ENCODE peak calls at places on chromosome 17, in six cellular contexts. One of them, this sample, is unnamed.

GRCh38 chr17:28551421-28552186 is 820 bp downstream of the UNC119 start:
- DNase-seq in HepG2: no peak
- DNase-seq in SK-N-SH: no peak
- DNase-seq in H1: no peak
- DNase-seq in HCT116: no peak
- DNase-seq in K562: no peak
- DNase-seq in this sample: peak; percentile 65

GRCh38 chr17:17712268-17712924 is 31.1 kb downstream of the RAI1 start:
- DNase-seq in HepG2: no peak
- DNase-seq in HCT116: no peak
- DNase-seq in K562: no peak
- DNase-seq in H1: no peak
- DNase-seq in SK-N-SH: no peak
- DNase-seq in this sample: no peak

GRCh38 chr17:74851612-74852236 is 8.0 kb downstream of the GRIN2C start:
- DNase-seq in HepG2: no peak
- DNase-seq in H1: no peak
- DNase-seq in HCT116: no peak
- DNase-seq in K562: no peak
- DNase-seq in SK-N-SH: no peak
- DNase-seq in this sample: no peak

GRCh38 chr17:49146620-49147306 is 14.2 kb downstream of the B4GALNT2 start:
- DNase-seq in K562: no peak
- DNase-seq in HCT116: peak; percentile 84
- DNase-seq in HepG2: peak; percentile 65
- DNase-seq in SK-N-SH: no peak
- DNase-seq in H1: no peak
- DNase-seq in this sample: no peak

GRCh38 chr17:44688675-44689491 is 693 bp downstream of the CCDC43 start:
- DNase-seq in K562: no peak
- DNase-seq in H1: no peak
- DNase-seq in HCT116: no peak
- DNase-seq in HepG2: peak; percentile 22
- DNase-seq in SK-N-SH: no peak
- DNase-seq in this sample: no peak

GRCh38 chr17:51005768-51006167 is 114.9 kb downstream of the SPAG9 start:
- DNase-seq in HepG2: no peak
- DNase-seq in HCT116: no peak
- DNase-seq in K562: no peak
- DNase-seq in SK-N-SH: no peak
- DNase-seq in H1: no peak
- DNase-seq in this sample: no peak

GRCh38 chr17:12118617-12119016 is 97.9 kb downstream of the MAP2K4 start:
- DNase-seq in H1: no peak
- DNase-seq in SK-N-SH: no peak
- DNase-seq in HepG2: no peak
- DNase-seq in HCT116: no peak
- DNase-seq in K562: no peak
- DNase-seq in this sample: no peak

GRCh38 chr17:68740555-68741447 is 139.6 kb upstream of the FAM20A start:
- DNase-seq in SK-N-SH: no peak
- DNase-seq in H1: no peak
- DNase-seq in K562: no peak
- DNase-seq in HCT116: no peak
- DNase-seq in HepG2: no peak
- DNase-seq in this sample: no peak

GRCh38 chr17:65629234-65629690 is 67.8 kb upstream of the AXIN2 start:
- DNase-seq in H1: no peak
- DNase-seq in HepG2: no peak
- DNase-seq in K562: no peak
- DNase-seq in SK-N-SH: no peak
- DNase-seq in HCT116: no peak
- DNase-seq in this sample: no peak

GRCh38 chr17:21381076-21381706 is 5.0 kb downstream of the KCNJ12 start:
- DNase-seq in HCT116: no peak
- DNase-seq in H1: no peak
- DNase-seq in SK-N-SH: no peak
- DNase-seq in K562: no peak
- DNase-seq in HepG2: no peak
- DNase-seq in this sample: no peak

GRCh38 chr17:49494937-49495841 is at the start of gene NGFR:
- DNase-seq in HCT116: no peak
- DNase-seq in HepG2: no peak
- DNase-seq in H1: no peak
- DNase-seq in SK-N-SH: peak; percentile 96
- DNase-seq in K562: peak; percentile 90
- DNase-seq in this sample: peak; percentile 92

GRCh38 chr17:50170662-50171370 is 5.0 kb downstream of the SGCA start:
- DNase-seq in HepG2: no peak
- DNase-seq in K562: no peak
- DNase-seq in H1: no peak
- DNase-seq in HCT116: no peak
- DNase-seq in SK-N-SH: no peak
- DNase-seq in this sample: no peak

GRCh38 chr17:61340431-61340830 is 59.2 kb upstream of the TBX2 start:
- DNase-seq in HCT116: no peak
- DNase-seq in H1: no peak
- DNase-seq in SK-N-SH: no peak
- DNase-seq in HepG2: no peak
- DNase-seq in K562: no peak
- DNase-seq in this sample: no peak

GRCh38 chr17:7610641-7611040 is 4.1 kb downstream of the FXR2 start:
- DNase-seq in HCT116: no peak
- DNase-seq in HepG2: no peak
- DNase-seq in K562: no peak
- DNase-seq in SK-N-SH: no peak
- DNase-seq in H1: no peak
- DNase-seq in this sample: no peak

GRCh38 chr17:32755045-32755805 is 121.7 kb downstream of the MYO1D start:
- DNase-seq in SK-N-SH: peak; percentile 66
- DNase-seq in HCT116: peak; percentile 52
- DNase-seq in HepG2: peak; percentile 69
- DNase-seq in H1: no peak
- DNase-seq in K562: peak; percentile 51
- DNase-seq in this sample: peak; percentile 71

GRCh38 chr17:77096570-77097214 is 44.1 kb upstream of the SEC14L1 start:
- DNase-seq in SK-N-SH: peak; percentile 50
- DNase-seq in HCT116: peak; percentile 28
- DNase-seq in H1: no peak
- DNase-seq in K562: no peak
- DNase-seq in HepG2: peak; percentile 41
- DNase-seq in this sample: no peak

GRCh38 chr17:74697477-74697876 is 15.2 kb downstream of the CD300LF start:
- DNase-seq in H1: no peak
- DNase-seq in SK-N-SH: no peak
- DNase-seq in HepG2: no peak
- DNase-seq in HCT116: no peak
- DNase-seq in K562: no peak
- DNase-seq in this sample: no peak

GRCh38 chr17:82876602-82877391 is 37.0 kb upstream of the ZNF750 start:
- DNase-seq in H1: no peak
- DNase-seq in HCT116: peak; percentile 49
- DNase-seq in K562: peak; percentile 89
- DNase-seq in SK-N-SH: peak; percentile 88
- DNase-seq in HepG2: peak; percentile 65
- DNase-seq in this sample: peak; percentile 93

GRCh38 chr17:16250635-16251034 is 33.6 kb downstream of the PIGL start:
- DNase-seq in HepG2: peak; percentile 70
- DNase-seq in K562: no peak
- DNase-seq in H1: no peak
- DNase-seq in HCT116: no peak
- DNase-seq in SK-N-SH: no peak
- DNase-seq in this sample: no peak

GRCh38 chr17:48463531-48463930 is 33.5 kb upstream of the SKAP1 start:
- DNase-seq in H1: no peak
- DNase-seq in HepG2: no peak
- DNase-seq in K562: no peak
- DNase-seq in HCT116: no peak
- DNase-seq in SK-N-SH: no peak
- DNase-seq in this sample: no peak

GRCh38 chr17:82245144-82246039 is 16.6 kb downstream of the SLC16A3 start:
- DNase-seq in HepG2: no peak
- DNase-seq in SK-N-SH: no peak
- DNase-seq in HCT116: no peak
- DNase-seq in H1: no peak
- DNase-seq in K562: no peak
- DNase-seq in this sample: no peak

GRCh38 chr17:83056583-83057396 is 22.6 kb upstream of the METRNL start:
- DNase-seq in HCT116: no peak
- DNase-seq in K562: no peak
- DNase-seq in H1: no peak
- DNase-seq in HepG2: no peak
- DNase-seq in SK-N-SH: peak; percentile 23
- DNase-seq in this sample: no peak

GRCh38 chr17:45381001-45381400 is 51.7 kb downstream of the ARHGAP27 start:
- DNase-seq in SK-N-SH: no peak
- DNase-seq in HCT116: no peak
- DNase-seq in H1: no peak
- DNase-seq in HepG2: no peak
- DNase-seq in K562: no peak
- DNase-seq in this sample: no peak

GRCh38 chr17:38717139-38717745 is 12.2 kb downstream of the MLLT6 start:
- DNase-seq in H1: no peak
- DNase-seq in HCT116: no peak
- DNase-seq in SK-N-SH: no peak
- DNase-seq in HepG2: no peak
- DNase-seq in K562: no peak
- DNase-seq in this sample: no peak

GRCh38 chr17:38712593-38712992 is 7.5 kb downstream of the MLLT6 start:
- DNase-seq in HCT116: no peak
- DNase-seq in H1: no peak
- DNase-seq in SK-N-SH: no peak
- DNase-seq in K562: no peak
- DNase-seq in HepG2: no peak
- DNase-seq in this sample: no peak

GRCh38 chr17:38713456-38713855 is 8.4 kb downstream of the MLLT6 start:
- DNase-seq in H1: no peak
- DNase-seq in HepG2: no peak
- DNase-seq in K562: no peak
- DNase-seq in HCT116: no peak
- DNase-seq in SK-N-SH: no peak
- DNase-seq in this sample: no peak

GRCh38 chr17:38716368-38717005 is 11.4 kb downstream of the MLLT6 start:
- DNase-seq in K562: no peak
- DNase-seq in H1: no peak
- DNase-seq in HCT116: no peak
- DNase-seq in SK-N-SH: no peak
- DNase-seq in HepG2: no peak
- DNase-seq in this sample: no peak

DNA sequence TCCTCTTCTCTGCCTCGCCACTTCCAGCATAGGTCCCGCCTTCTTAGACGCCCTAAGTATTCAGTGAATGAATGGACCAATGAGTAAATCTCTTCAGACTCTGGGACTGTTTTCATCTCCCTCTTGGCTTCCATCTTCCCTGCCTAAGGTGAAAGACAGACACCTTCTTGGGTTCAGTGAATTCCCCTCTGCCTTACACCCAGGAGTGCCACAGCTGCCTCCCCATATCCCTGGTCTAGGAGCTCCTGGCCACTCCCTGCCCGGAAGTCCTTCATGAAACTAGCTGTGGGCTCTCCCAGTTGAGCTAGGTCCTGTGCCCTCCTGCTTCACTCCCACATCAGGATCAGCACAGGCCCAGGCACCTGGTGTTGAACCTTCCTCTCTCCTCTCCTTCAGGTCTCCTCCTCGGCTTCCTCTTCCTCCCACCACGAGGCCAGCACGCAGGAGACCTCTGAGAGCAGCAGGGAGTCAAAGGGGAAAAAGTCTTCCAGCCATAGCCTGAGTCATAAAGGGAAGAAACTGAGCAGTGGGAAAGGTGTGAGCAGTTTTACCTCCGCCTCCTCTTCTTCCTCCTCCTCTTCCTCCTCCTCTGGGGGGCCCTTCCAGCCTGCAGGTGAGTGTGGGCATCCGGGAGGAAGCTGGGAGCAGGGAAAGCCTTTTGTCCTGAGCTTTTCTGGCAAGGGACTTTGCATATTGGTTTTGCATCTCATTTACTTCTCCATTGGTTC is 10.3 kb downstream of the MLLT6 start:
- DNase-seq in H1: no peak
- DNase-seq in SK-N-SH: no peak
- DNase-seq in HCT116: no peak
- DNase-seq in K562: no peak
- DNase-seq in HepG2: no peak
- DNase-seq in this sample: no peak
- TF ChIP-seq JUND in H1: no peak
- TF ChIP-seq JUND in SK-N-SH: no peak
- TF ChIP-seq JUND in HCT116: no peak
- TF ChIP-seq JUND in K562: no peak
- TF ChIP-seq JUND in HepG2: no peak
- TF ChIP-seq JUND in this sample: no peak

GRCh38 chr17:79597040-79597439 is 13.8 kb downstream of the RBFOX3 start:
- DNase-seq in HCT116: no peak
- DNase-seq in H1: no peak
- DNase-seq in K562: no peak
- DNase-seq in SK-N-SH: no peak
- DNase-seq in HepG2: no peak
- DNase-seq in this sample: no peak

GRCh38 chr17:79595471-79595870 is 15.4 kb downstream of the RBFOX3 start:
- DNase-seq in SK-N-SH: no peak
- DNase-seq in H1: no peak
- DNase-seq in HepG2: no peak
- DNase-seq in K562: no peak
- DNase-seq in HCT116: no peak
- DNase-seq in this sample: no peak

GRCh38 chr17:79595956-79596355 is 14.9 kb downstream of the RBFOX3 start:
- DNase-seq in HepG2: no peak
- DNase-seq in HCT116: no peak
- DNase-seq in H1: no peak
- DNase-seq in SK-N-SH: no peak
- DNase-seq in K562: no peak
- DNase-seq in this sample: no peak

GRCh38 chr17:79600071-79600470 is 10.8 kb downstream of the RBFOX3 start:
- DNase-seq in HCT116: no peak
- DNase-seq in SK-N-SH: no peak
- DNase-seq in K562: no peak
- DNase-seq in HepG2: no peak
- DNase-seq in H1: no peak
- DNase-seq in this sample: no peak

GRCh38 chr17:79597996-79598557 is 12.8 kb downstream of the RBFOX3 start:
- DNase-seq in HepG2: no peak
- DNase-seq in K562: no peak
- DNase-seq in SK-N-SH: no peak
- DNase-seq in H1: no peak
- DNase-seq in HCT116: no peak
- DNase-seq in this sample: peak; percentile 33
- TF ChIP-seq JUND in HepG2: no peak
- TF ChIP-seq JUND in K562: no peak
- TF ChIP-seq JUND in SK-N-SH: no peak
- TF ChIP-seq JUND in H1: no peak
- TF ChIP-seq JUND in HCT116: no peak
- TF ChIP-seq JUND in this sample: no peak

GRCh38 chr17:73635101-73635767 is 9.0 kb downstream of the SDK2 start:
- DNase-seq in K562: no peak
- DNase-seq in HCT116: no peak
- DNase-seq in H1: no peak
- DNase-seq in SK-N-SH: no peak
- DNase-seq in HepG2: no peak
- DNase-seq in this sample: no peak
- TF ChIP-seq JUND in K562: no peak
- TF ChIP-seq JUND in HCT116: no peak
- TF ChIP-seq JUND in H1: no peak
- TF ChIP-seq JUND in SK-N-SH: no peak
- TF ChIP-seq JUND in HepG2: no peak
- TF ChIP-seq JUND in this sample: no peak

GRCh38 chr17:30558313-30559195 is 81.3 kb downstream of the GOSR1 start:
- DNase-seq in SK-N-SH: no peak
- DNase-seq in HepG2: no peak
- DNase-seq in H1: no peak
- DNase-seq in K562: no peak
- DNase-seq in HCT116: no peak
- DNase-seq in this sample: no peak
- TF ChIP-seq JUND in SK-N-SH: no peak
- TF ChIP-seq JUND in HepG2: no peak
- TF ChIP-seq JUND in H1: no peak
- TF ChIP-seq JUND in K562: no peak
- TF ChIP-seq JUND in HCT116: no peak
- TF ChIP-seq JUND in this sample: no peak